ENCODE peak calls at places on chromosomes 11 and 22, in four cellular contexts. G is fibroblast of lung, W is GM23338, Y is mammary epithelial cell. P is an unnamed sample.
A peak's percentile ranks its signal among the peaks of the same experiment; 100 is the strongest.

GRCh38 chr11:117256573-117256972 is 24.1 kb downstream of the RNF214 start:
- DNase-seq in Y (peak; percentile 57), W (no peak), G (peak; percentile 56), P (no peak)

GRCh38 chr11:60059052-60059451 is 2.6 kb downstream of the MS4A3 start:
- DNase-seq in W (no peak), Y (peak; percentile 18), G (no peak), P (no peak)

GRCh38 chr11:83087035-83087434 is 15.3 kb upstream of the RAB30 start:
- DNase-seq in Y (no peak), G (peak; percentile 15), W (no peak), P (no peak)

GRCh38 chr11:77106759-77107158 is 4.1 kb downstream of the OMP start:
- DNase-seq in W (no peak), Y (no peak), G (no peak), P (no peak)

GRCh38 chr22:20904980-20905355 is 12.2 kb upstream of the CRKL start:
- DNase-seq in W (no peak), G (no peak), Y (no peak), P (no peak)

GRCh38 chr11:61118406-61118805 is 16.1 kb downstream of the CD5 start:
- DNase-seq in W (no peak), Y (no peak), G (no peak), P (no peak)

GRCh38 chr22:26476705-26477340 is 6.8 kb downstream of the HPS4 start:
- DNase-seq in G (peak; percentile 94), Y (no peak), W (no peak), P (no peak)

GRCh38 chr22:24703101-24703500 is 71.4 kb downstream of the PIWIL3 start:
- DNase-seq in G (peak; percentile 5), Y (peak; percentile 6), W (no peak), P (no peak)

GRCh38 chr11:64801591-64802369 is 1.2 kb downstream of the MAP4K2 start:
- DNase-seq in Y (no peak), G (no peak), W (no peak), P (no peak)

GRCh38 chr22:43861529-43861928 is 784 bp downstream of the SULT4A1 start:
- DNase-seq in W (no peak), G (peak; percentile 21), Y (no peak), P (no peak)

GRCh38 chr11:12461516-12461915 is 84.1 kb downstream of the PARVA start:
- DNase-seq in Y (peak; percentile 19), G (no peak), W (no peak), P (no peak)

GRCh38 chr11:45089251-45089650 is 57.2 kb upstream of the PRDM11 start:
- DNase-seq in G (peak; percentile 99), W (no peak), Y (peak; percentile 49), P (peak; percentile 94)

GRCh38 chr11:106152013-106152412 is 74.6 kb downstream of the AASDHPPT start:
- DNase-seq in Y (peak; percentile 82), W (peak; percentile 51), G (peak; percentile 86), P (no peak)

GRCh38 chr11:34916810-34917780 is 677 bp downstream of the PDHX start:
- DNase-seq in W (peak; percentile 81), G (peak; percentile 10), Y (peak; percentile 3), P (no peak)

GRCh38 chr11:121741954-121742361 is 289.2 kb upstream of the SORL1-AS1 start:
- DNase-seq in W (no peak), G (peak; percentile 61), Y (no peak), P (peak; percentile 95)

GRCh38 chr11:17719940-17720795 is 797 bp downstream of the MYOD1 start:
- DNase-seq in G (peak; percentile 38), W (peak; percentile 79), Y (no peak), P (no peak)

GRCh38 chr22:37898441-37899181 is 7.5 kb upstream of the MICALL1 start:
- DNase-seq in Y (peak; percentile 95), G (peak; percentile 59), W (peak; percentile 63), P (no peak)
- H3K27ac ChIP-seq in Y (peak overlapping the region; percentile 96), G (no peak overlapping the region), W (peak overlapping the region; percentile 94), P (no peak overlapping the region)

GRCh38 chr11:118910309-118911112 is 15.2 kb downstream of the BCL9L start:
- DNase-seq in G (peak; percentile 95), Y (peak; percentile 81), W (peak; percentile 92), P (peak; percentile 88)

GRCh38 chr11:118913411-118914125 is 12.2 kb downstream of the BCL9L start:
- DNase-seq in G (no peak), W (no peak), Y (peak; percentile 53), P (peak; percentile 67)

GRCh38 chr11:118911113-118911879 is 14.4 kb downstream of the BCL9L start:
- DNase-seq in G (peak; percentile 61), W (peak; percentile 62), Y (peak; percentile 66), P (no peak)

GRCh38 chr11:118912742-118913410 is 12.8 kb downstream of the BCL9L start:
- DNase-seq in W (no peak), G (peak; percentile 31), Y (peak; percentile 74), P (no peak)

GRCh38 chr11:118911880-118912741 is 13.6 kb downstream of the BCL9L start:
- DNase-seq in G (peak; percentile 95), Y (peak; percentile 99), W (peak; percentile 99), P (peak; percentile 97)
- H3K4me1 ChIP-seq in G (peaks cover 80% of the 10 kb centered on the region), Y (peaks cover 90% of the 10 kb centered on the region), W (peaks cover 77% of the 10 kb centered on the region), P (peaks cover 87% of the 10 kb centered on the region)

GRCh38 chr11:47551086-47551485 is 1.8 kb downstream of the CELF1 start:
- DNase-seq in G (peak; percentile 32), W (peak; percentile 62), Y (peak; percentile 37), P (no peak)

GRCh38 chr11:47552581-47553416 is at the start of gene CELF1:
- DNase-seq in G (peak; percentile 82), W (peak; percentile 95), Y (peak; percentile 88), P (peak; percentile 46)

GRCh38 chr11:47552086-47552580 is 799 bp downstream of the CELF1 start:
- DNase-seq in Y (peak; percentile 51), G (peak; percentile 70), W (peak; percentile 63), P (no peak)

GRCh38 chr11:47550288-47551052 is 2.5 kb downstream of the CELF1 start:
- DNase-seq in G (no peak), W (no peak), Y (no peak), P (no peak)

DNA sequence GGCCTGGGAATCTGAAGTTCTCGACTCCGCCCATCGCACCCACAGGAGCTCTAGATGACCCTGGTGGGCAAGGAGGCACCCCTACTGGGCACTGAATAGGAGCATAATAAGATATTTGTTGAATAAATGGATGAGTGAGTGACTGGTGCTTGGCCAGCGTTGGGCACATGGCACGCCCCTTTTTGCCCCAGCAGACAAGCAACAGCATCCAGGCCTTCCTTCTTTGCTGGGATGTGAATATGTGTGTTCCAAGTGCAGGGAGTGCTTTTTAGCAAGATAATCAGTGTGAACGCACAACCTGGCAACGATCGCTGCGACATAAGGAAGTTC is 450 bp upstream of the CELF1 start:
- DNase-seq in W (no peak), Y (no peak), G (no peak), P (no peak)
- TF ChIP-seq CTCF in W (no peak), Y (no peak), G (no peak), P (no peak)

GRCh38 chr11:8777907-8778767 is 95.5 kb downstream of the RPL27A start:
- DNase-seq in W (no peak), G (peak; percentile 62), Y (no peak), P (peak; percentile 85)
- H3K27ac ChIP-seq in W (no peak overlapping the region), G (peak overlapping the region; percentile 77), Y (peak overlapping the region; percentile 36), P (peak overlapping the region; percentile 77)

DNA sequence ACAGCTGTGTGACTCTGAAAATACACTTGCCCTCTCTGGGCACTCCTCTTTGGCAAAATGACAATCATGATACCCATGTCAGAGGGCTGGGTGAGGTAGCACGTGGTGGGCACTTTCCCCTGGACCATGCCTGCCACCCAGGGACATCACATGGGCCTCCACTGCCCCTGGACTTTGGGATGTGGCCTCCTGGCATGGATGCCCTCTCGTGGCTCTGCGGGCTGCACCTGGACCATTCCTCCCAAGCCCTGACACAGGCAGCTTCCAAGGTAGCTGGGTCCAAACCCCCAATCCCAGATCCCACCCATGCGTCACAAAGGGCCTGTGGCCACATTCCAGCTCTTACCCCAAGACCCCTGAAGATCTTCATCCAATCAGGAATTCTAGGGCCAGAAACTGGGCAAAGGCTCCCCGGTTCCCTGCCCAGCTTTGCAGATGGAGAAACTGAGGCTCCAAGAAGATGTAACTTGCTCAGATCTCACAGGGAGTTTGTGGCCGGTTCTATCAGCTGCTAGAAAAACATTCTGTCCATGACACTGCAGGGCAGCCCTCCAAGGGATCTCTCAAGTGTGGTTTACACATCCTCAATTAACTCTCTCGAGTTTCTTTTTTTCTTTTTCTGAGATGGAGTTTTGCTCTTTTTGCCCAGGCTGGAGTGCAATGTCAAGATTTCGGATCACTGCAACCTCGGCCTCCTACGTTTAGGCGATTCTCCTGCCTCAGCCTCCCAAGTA is 35.4 kb upstream of the CYB5R3 start:
- DNase-seq in G (peak; percentile 43), Y (no peak), W (no peak), P (no peak)
- H3K4me1 ChIP-seq in G (peaks cover 35% of the 10 kb centered on the region), Y (peaks cover 30% of the 10 kb centered on the region), W (peaks cover 8% of the 10 kb centered on the region), P (peaks cover 50% of the 10 kb centered on the region)

GRCh38 chr11:27124514-27125264 is 84.1 kb downstream of the BBOX1 start:
- DNase-seq in Y (peak; percentile 29), W (no peak), G (no peak), P (no peak)
- TF ChIP-seq CTCF in Y (peak; percentile 17), W (peak; percentile 30), G (peak; percentile 30), P (no peak)

GRCh38 chr11:69113646-69114340 is 41.9 kb upstream of the SMIM38 start:
- DNase-seq in G (no peak), Y (no peak), W (no peak), P (no peak)

GRCh38 chr11:69114362-69114761 is 41.4 kb upstream of the SMIM38 start:
- DNase-seq in G (no peak), Y (no peak), W (no peak), P (no peak)

GRCh38 chr11:69116671-69117070 is 39.1 kb upstream of the SMIM38 start:
- DNase-seq in W (no peak), Y (no peak), G (no peak), P (no peak)

GRCh38 chr11:69114811-69115523 is 40.8 kb upstream of the SMIM38 start:
- DNase-seq in Y (no peak), W (no peak), G (no peak), P (no peak)

GRCh38 chr11:69115586-69116560 is 39.9 kb upstream of the SMIM38 start:
- DNase-seq in Y (no peak), G (peak; percentile 34), W (no peak), P (no peak)
- H3K27ac ChIP-seq in Y (no peak overlapping the region), G (no peak overlapping the region), W (no peak overlapping the region), P (no peak overlapping the region)